ENCODE peak calls at places on chromosomes 6 and 20, in six cellular contexts. D, F, Y, B, S and X are unnamed samples.

GRCh38 chr6:24329022-24329421 is 28.8 kb downstream of the DCDC2 start:
- DNase-seq in D (no peak), S (no peak), Y (no peak), F (no peak), B (no peak), X (no peak)

GRCh38 chr20:19757973-19758887 is at the start of gene RIN2:
- DNase-seq in S (peak), F (no peak), D (peak), B (peak), Y (peak), X (peak)

GRCh38 chr6:47502920-47503319 is 25.3 kb downstream of the CD2AP start:
- DNase-seq in B (no peak), S (no peak), D (no peak), Y (no peak), F (no peak), X (no peak)

GRCh38 chr6:148848915-148849314 is 102.1 kb downstream of the UST start:
- DNase-seq in S (no peak), D (no peak), F (no peak), Y (no peak), B (no peak), X (no peak)

GRCh38 chr6:26053929-26054658 is 33.1 kb upstream of the HFE start:
- DNase-seq in Y (peak), S (no peak), F (no peak), B (no peak), D (no peak), X (no peak)

GRCh38 chr6:27078734-27079357 is 168.7 kb upstream of the PRSS16 start:
- DNase-seq in D (peak), F (peak), Y (peak), B (peak), S (peak), X (peak)

GRCh38 chr6:112279044-112279916 is 24.9 kb upstream of the LAMA4 start:
- DNase-seq in S (no peak), B (no peak), D (no peak), F (no peak), Y (no peak), X (peak)

GRCh38 chr6:33731035-33731434 is 15.7 kb downstream of the IP6K3 start:
- DNase-seq in S (no peak), Y (no peak), B (no peak), D (no peak), F (no peak), X (no peak)

GRCh38 chr6:3791526-3792212 is 40.2 kb upstream of the PXDC1 start:
- DNase-seq in S (no peak), D (no peak), F (no peak), Y (no peak), B (no peak), X (no peak)

GRCh38 chr20:25316506-25317190 is 68.8 kb downstream of the PYGB start:
- DNase-seq in D (no peak), F (no peak), S (no peak), Y (no peak), B (no peak), X (no peak)

GRCh38 chr6:49744259-49744658 is at the start of gene CRISP3:
- DNase-seq in Y (no peak), D (no peak), S (no peak), F (no peak), B (no peak), X (no peak)

GRCh38 chr6:126716012-126716411 is 376.1 kb downstream of the CENPW start:
- DNase-seq in D (no peak), S (no peak), B (peak), Y (peak), F (no peak), X (no peak)

GRCh38 chr20:29430531-29430930 is 1826.9 kb upstream of the DEFB115 start:
- DNase-seq in Y (no peak), B (no peak), F (no peak), S (no peak), D (no peak), X (no peak)

GRCh38 chr6:106102034-106102433 is 15.9 kb downstream of the PRDM1 start:
- DNase-seq in B (no peak), D (no peak), S (no peak), Y (no peak), F (no peak), X (no peak)

GRCh38 chr6:16846399-16846778 is 85.1 kb upstream of the ATXN1 start:
- DNase-seq in F (no peak), D (no peak), Y (no peak), S (no peak), B (no peak), X (no peak)